ENCODE peak calls at places on chromosomes 5 and 9, in ten cellular contexts. One of them, this sample, is unnamed.

GRCh38 chr9:124399323-124399962 is 15.8 kb downstream of the PSMB7 start:
- DNase-seq in CD8-positive, alpha-beta memory T cell: no peak
- DNase-seq in pancreas: no peak
- DNase-seq in GM23248: peak; percentile 82
- DNase-seq in A673: no peak
- DNase-seq in left ventricle myocardium inferior: peak; percentile 46
- DNase-seq in suprapubic skin: no peak
- DNase-seq in MM.1S: no peak
- DNase-seq in heart left ventricle: peak; percentile 47
- DNase-seq in prostate gland: no peak
- DNase-seq in this sample: no peak

GRCh38 chr5:149940941-149941644 is 3.5 kb downstream of the PDE6A start:
- DNase-seq in CD8-positive, alpha-beta memory T cell: no peak
- DNase-seq in pancreas: no peak
- DNase-seq in GM23248: no peak
- DNase-seq in A673: no peak
- DNase-seq in left ventricle myocardium inferior: no peak
- DNase-seq in suprapubic skin: no peak
- DNase-seq in MM.1S: no peak
- DNase-seq in heart left ventricle: no peak
- DNase-seq in prostate gland: peak; percentile 65
- DNase-seq in this sample: no peak

GRCh38 chr5:133844836-133845235 is 123.6 kb downstream of the C5orf15 start:
- DNase-seq in CD8-positive, alpha-beta memory T cell: no peak
- DNase-seq in pancreas: no peak
- DNase-seq in GM23248: no peak
- DNase-seq in A673: no peak
- DNase-seq in left ventricle myocardium inferior: no peak
- DNase-seq in suprapubic skin: no peak
- DNase-seq in MM.1S: no peak
- DNase-seq in heart left ventricle: no peak
- DNase-seq in prostate gland: no peak
- DNase-seq in this sample: no peak

GRCh38 chr9:87545858-87546257 is 48.2 kb downstream of the DAPK1 start:
- DNase-seq in CD8-positive, alpha-beta memory T cell: no peak
- DNase-seq in pancreas: no peak
- DNase-seq in GM23248: peak; percentile 33
- DNase-seq in A673: no peak
- DNase-seq in left ventricle myocardium inferior: no peak
- DNase-seq in suprapubic skin: no peak
- DNase-seq in MM.1S: no peak
- DNase-seq in heart left ventricle: no peak
- DNase-seq in prostate gland: no peak
- DNase-seq in this sample: no peak

GRCh38 chr5:176895829-176896228 is 3.3 kb downstream of the HK3 start:
- DNase-seq in CD8-positive, alpha-beta memory T cell: no peak
- DNase-seq in pancreas: no peak
- DNase-seq in GM23248: no peak
- DNase-seq in A673: no peak
- DNase-seq in left ventricle myocardium inferior: no peak
- DNase-seq in suprapubic skin: no peak
- DNase-seq in MM.1S: no peak
- DNase-seq in heart left ventricle: no peak
- DNase-seq in prostate gland: peak; percentile 2
- DNase-seq in this sample: no peak

GRCh38 chr9:16029056-16029615 is 476.3 kb downstream of the CCDC171 start:
- DNase-seq in CD8-positive, alpha-beta memory T cell: no peak
- DNase-seq in pancreas: no peak
- DNase-seq in GM23248: peak; percentile 61
- DNase-seq in A673: no peak
- DNase-seq in left ventricle myocardium inferior: no peak
- DNase-seq in suprapubic skin: no peak
- DNase-seq in MM.1S: no peak
- DNase-seq in heart left ventricle: no peak
- DNase-seq in prostate gland: no peak
- DNase-seq in this sample: no peak

GRCh38 chr5:157740211-157740610 is 3.3 kb upstream of the LSM11 start:
- DNase-seq in CD8-positive, alpha-beta memory T cell: no peak
- DNase-seq in pancreas: no peak
- DNase-seq in GM23248: peak; percentile 36
- DNase-seq in A673: no peak
- DNase-seq in left ventricle myocardium inferior: no peak
- DNase-seq in suprapubic skin: no peak
- DNase-seq in MM.1S: peak; percentile 38
- DNase-seq in heart left ventricle: no peak
- DNase-seq in prostate gland: no peak
- DNase-seq in this sample: peak; percentile 27

GRCh38 chr9:77833686-77834429 is 185.7 kb upstream of the GNA14 start:
- DNase-seq in CD8-positive, alpha-beta memory T cell: no peak
- DNase-seq in pancreas: no peak
- DNase-seq in GM23248: peak; percentile 40
- DNase-seq in A673: peak; percentile 51
- DNase-seq in left ventricle myocardium inferior: no peak
- DNase-seq in suprapubic skin: no peak
- DNase-seq in MM.1S: no peak
- DNase-seq in heart left ventricle: no peak
- DNase-seq in prostate gland: no peak
- DNase-seq in this sample: no peak

GRCh38 chr9:137880976-137881530 is 3.5 kb downstream of the CACNA1B start:
- DNase-seq in CD8-positive, alpha-beta memory T cell: no peak
- DNase-seq in pancreas: no peak
- DNase-seq in GM23248: no peak
- DNase-seq in A673: no peak
- DNase-seq in left ventricle myocardium inferior: no peak
- DNase-seq in suprapubic skin: no peak
- DNase-seq in MM.1S: no peak
- DNase-seq in heart left ventricle: no peak
- DNase-seq in prostate gland: no peak
- DNase-seq in this sample: no peak

DNA sequence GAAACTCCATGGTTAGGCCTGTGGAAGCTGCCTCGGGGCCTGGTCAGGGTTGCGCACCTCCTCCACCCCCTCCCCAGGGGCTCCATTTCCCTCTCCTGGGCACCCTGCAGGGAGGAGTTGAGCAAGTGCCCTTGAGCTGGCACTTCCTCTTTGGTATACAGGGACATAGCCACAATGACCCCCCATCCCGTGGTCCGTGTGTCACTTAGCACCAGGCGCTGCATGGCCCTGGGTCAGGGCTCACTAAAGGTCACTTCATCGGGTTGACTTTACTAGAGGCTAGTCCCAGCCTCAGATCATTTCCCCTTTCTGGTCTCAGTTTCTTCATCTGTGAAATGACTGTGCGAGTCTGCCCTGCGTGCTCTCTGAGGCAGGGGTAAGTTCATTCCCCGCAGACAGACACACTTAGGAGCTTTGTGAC is 16.1 kb downstream of the CXXC5 start:
- DNase-seq in CD8-positive, alpha-beta memory T cell: no peak
- DNase-seq in pancreas: peak; percentile 74
- DNase-seq in GM23248: no peak
- DNase-seq in A673: no peak
- DNase-seq in left ventricle myocardium inferior: no peak
- DNase-seq in suprapubic skin: no peak
- DNase-seq in MM.1S: no peak
- DNase-seq in heart left ventricle: no peak
- DNase-seq in prostate gland: no peak
- DNase-seq in this sample: no peak
- H3K4me1 ChIP-seq in CD8-positive, alpha-beta memory T cell: peaks cover 33% of the 10 kb centered on the region
- H3K4me1 ChIP-seq in pancreas: peaks cover 89% of the 10 kb centered on the region
- H3K4me1 ChIP-seq in GM23248: peaks cover 50% of the 10 kb centered on the region
- H3K4me1 ChIP-seq in A673: peaks cover 77% of the 10 kb centered on the region
- H3K4me1 ChIP-seq in left ventricle myocardium inferior: peaks cover 96% of the 10 kb centered on the region
- H3K4me1 ChIP-seq in suprapubic skin: peaks cover 90% of the 10 kb centered on the region
- H3K4me1 ChIP-seq in MM.1S: peaks cover 15% of the 10 kb centered on the region
- H3K4me1 ChIP-seq in heart left ventricle: peaks cover 75% of the 10 kb centered on the region
- H3K4me1 ChIP-seq in prostate gland: peaks cover 37% of the 10 kb centered on the region
- H3K4me1 ChIP-seq in this sample: peaks cover 68% of the 10 kb centered on the region

GRCh38 chr5:39423331-39423751 is 1.4 kb downstream of the DAB2 start:
- DNase-seq in CD8-positive, alpha-beta memory T cell: no peak
- DNase-seq in pancreas: no peak
- DNase-seq in GM23248: peak; percentile 59
- DNase-seq in A673: no peak
- DNase-seq in left ventricle myocardium inferior: peak; percentile 27
- DNase-seq in suprapubic skin: no peak
- DNase-seq in MM.1S: no peak
- DNase-seq in heart left ventricle: peak; percentile 23
- DNase-seq in prostate gland: no peak
- DNase-seq in this sample: no peak

GRCh38 chr5:39419830-39420229 is 5.0 kb downstream of the DAB2 start:
- DNase-seq in CD8-positive, alpha-beta memory T cell: no peak
- DNase-seq in pancreas: no peak
- DNase-seq in GM23248: peak; percentile 46
- DNase-seq in A673: no peak
- DNase-seq in left ventricle myocardium inferior: no peak
- DNase-seq in suprapubic skin: no peak
- DNase-seq in MM.1S: no peak
- DNase-seq in heart left ventricle: no peak
- DNase-seq in prostate gland: no peak
- DNase-seq in this sample: no peak

GRCh38 chr5:39420482-39421145 is 4.2 kb downstream of the DAB2 start:
- DNase-seq in CD8-positive, alpha-beta memory T cell: no peak
- DNase-seq in pancreas: no peak
- DNase-seq in GM23248: peak; percentile 91
- DNase-seq in A673: peak; percentile 72
- DNase-seq in left ventricle myocardium inferior: peak; percentile 69
- DNase-seq in suprapubic skin: peak; percentile 87
- DNase-seq in MM.1S: no peak
- DNase-seq in heart left ventricle: peak; percentile 83
- DNase-seq in prostate gland: no peak
- DNase-seq in this sample: no peak

GRCh38 chr5:39422886-39423285 is 1.9 kb downstream of the DAB2 start:
- DNase-seq in CD8-positive, alpha-beta memory T cell: no peak
- DNase-seq in pancreas: no peak
- DNase-seq in GM23248: no peak
- DNase-seq in A673: no peak
- DNase-seq in left ventricle myocardium inferior: no peak
- DNase-seq in suprapubic skin: no peak
- DNase-seq in MM.1S: no peak
- DNase-seq in heart left ventricle: no peak
- DNase-seq in prostate gland: no peak
- DNase-seq in this sample: no peak

DNA sequence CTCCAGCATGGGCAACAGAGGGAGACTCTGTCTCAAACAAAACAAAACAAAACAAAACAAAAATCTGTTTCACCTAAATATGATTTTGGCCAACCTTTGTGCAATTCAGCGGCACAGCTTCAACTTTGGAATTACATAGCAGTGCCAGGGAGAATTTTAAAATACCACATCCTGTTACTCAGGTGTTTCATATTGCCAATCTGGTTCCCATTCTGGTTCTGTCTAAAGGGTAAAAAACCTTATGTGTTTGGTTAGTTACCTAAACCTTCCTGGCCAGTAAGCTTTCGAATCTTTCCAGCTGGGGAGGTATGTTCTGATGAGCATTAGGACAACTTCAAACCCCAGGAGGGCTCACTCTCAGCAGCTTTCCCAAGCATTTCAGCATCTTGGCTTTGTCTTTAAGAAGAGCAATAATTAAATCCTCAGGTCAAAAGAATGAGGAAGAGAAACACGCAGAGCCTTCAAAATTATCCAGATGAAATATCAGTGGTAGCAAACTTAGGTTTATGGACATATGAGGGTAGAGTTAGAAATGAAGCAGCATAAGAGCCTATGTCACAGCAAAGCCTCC is 2.7 kb downstream of the DAB2 start:
- DNase-seq in CD8-positive, alpha-beta memory T cell: no peak
- DNase-seq in pancreas: no peak
- DNase-seq in GM23248: no peak
- DNase-seq in A673: no peak
- DNase-seq in left ventricle myocardium inferior: no peak
- DNase-seq in suprapubic skin: no peak
- DNase-seq in MM.1S: no peak
- DNase-seq in heart left ventricle: no peak
- DNase-seq in prostate gland: no peak
- DNase-seq in this sample: no peak
- H3K4me1 ChIP-seq in CD8-positive, alpha-beta memory T cell: peaks cover 4% of the 10 kb centered on the region
- H3K4me1 ChIP-seq in pancreas: peaks cover 7% of the 10 kb centered on the region
- H3K4me1 ChIP-seq in GM23248: peaks cover 52% of the 10 kb centered on the region
- H3K4me1 ChIP-seq in A673: peaks cover 46% of the 10 kb centered on the region
- H3K4me1 ChIP-seq in left ventricle myocardium inferior: peaks cover 83% of the 10 kb centered on the region
- H3K4me1 ChIP-seq in suprapubic skin: peaks cover 57% of the 10 kb centered on the region
- H3K4me1 ChIP-seq in MM.1S: no peaks in the 10 kb centered on the region
- H3K4me1 ChIP-seq in heart left ventricle: no peaks in the 10 kb centered on the region
- H3K4me1 ChIP-seq in prostate gland: no peaks in the 10 kb centered on the region
- H3K4me1 ChIP-seq in this sample: peaks cover 2% of the 10 kb centered on the region

DNA sequence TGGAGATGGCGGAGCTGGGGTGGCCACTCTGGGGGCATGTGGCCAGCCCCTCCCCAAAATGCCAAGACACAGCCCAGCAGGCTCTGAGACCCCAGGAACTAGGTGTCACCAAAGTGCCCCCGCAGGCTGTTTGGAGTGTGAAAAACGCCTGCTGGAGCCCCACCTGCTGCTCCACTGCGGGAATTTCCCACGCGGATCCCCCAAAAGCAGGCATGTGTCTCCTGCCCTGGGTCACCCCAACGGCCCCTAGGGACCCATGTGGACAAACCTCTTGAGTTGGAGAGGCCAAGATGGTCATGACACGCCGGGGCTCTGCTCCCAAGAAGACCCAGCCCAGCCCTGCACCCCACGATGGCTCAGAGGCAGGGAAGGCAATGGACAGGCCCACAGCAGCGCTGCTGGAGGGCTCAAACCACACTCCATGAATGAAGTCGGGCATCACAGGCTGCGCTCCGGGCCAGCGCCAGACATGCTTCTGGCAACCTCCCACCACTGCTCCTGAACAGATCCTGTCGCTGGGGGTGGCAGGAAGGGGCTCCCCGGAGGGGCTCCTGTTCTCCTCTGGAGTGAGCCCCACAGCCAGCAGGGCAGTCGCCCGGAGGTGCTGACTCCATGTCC is 15.3 kb downstream of the NOTCH1 start:
- DNase-seq in CD8-positive, alpha-beta memory T cell: no peak
- DNase-seq in pancreas: no peak
- DNase-seq in GM23248: no peak
- DNase-seq in A673: no peak
- DNase-seq in left ventricle myocardium inferior: no peak
- DNase-seq in suprapubic skin: no peak
- DNase-seq in MM.1S: no peak
- DNase-seq in heart left ventricle: no peak
- DNase-seq in prostate gland: no peak
- DNase-seq in this sample: no peak
- H3K4me1 ChIP-seq in CD8-positive, alpha-beta memory T cell: peaks cover 63% of the 10 kb centered on the region
- H3K4me1 ChIP-seq in pancreas: peaks cover 20% of the 10 kb centered on the region
- H3K4me1 ChIP-seq in GM23248: no peaks in the 10 kb centered on the region
- H3K4me1 ChIP-seq in A673: peaks cover 14% of the 10 kb centered on the region
- H3K4me1 ChIP-seq in left ventricle myocardium inferior: peaks cover 95% of the 10 kb centered on the region
- H3K4me1 ChIP-seq in suprapubic skin: peaks cover 93% of the 10 kb centered on the region
- H3K4me1 ChIP-seq in MM.1S: no peaks in the 10 kb centered on the region
- H3K4me1 ChIP-seq in heart left ventricle: peaks cover 55% of the 10 kb centered on the region
- H3K4me1 ChIP-seq in prostate gland: no peaks in the 10 kb centered on the region
- H3K4me1 ChIP-seq in this sample: peaks cover 11% of the 10 kb centered on the region

DNA sequence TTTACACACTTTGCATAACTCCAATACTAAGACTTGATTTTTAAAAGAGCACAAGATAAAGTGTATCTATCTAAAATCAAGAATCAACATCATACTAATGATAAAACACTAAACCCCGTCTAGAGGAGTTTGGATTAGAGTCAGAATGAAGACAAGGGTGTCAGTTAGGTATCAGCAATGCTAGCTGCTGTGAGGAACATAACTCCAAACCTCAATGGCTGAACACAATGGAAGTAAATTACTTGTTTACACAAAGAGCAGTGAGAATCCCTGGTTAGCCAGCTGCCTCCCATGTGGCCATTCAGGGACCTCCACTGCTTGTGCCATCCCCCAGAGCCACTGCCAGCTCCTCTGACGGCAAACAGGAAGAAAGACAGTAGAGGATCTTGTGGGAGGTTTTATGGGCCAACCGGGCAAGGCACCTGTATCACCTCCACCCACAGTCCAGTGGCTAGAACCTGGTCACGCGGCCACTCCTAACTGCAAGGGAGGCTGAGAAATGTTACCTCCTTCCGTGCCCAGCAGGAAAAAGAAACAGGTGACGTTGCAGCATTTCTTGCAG is 24.0 kb upstream of the GRHPR start:
- DNase-seq in CD8-positive, alpha-beta memory T cell: no peak
- DNase-seq in pancreas: no peak
- DNase-seq in GM23248: no peak
- DNase-seq in A673: no peak
- DNase-seq in left ventricle myocardium inferior: no peak
- DNase-seq in suprapubic skin: no peak
- DNase-seq in MM.1S: no peak
- DNase-seq in heart left ventricle: no peak
- DNase-seq in prostate gland: no peak
- DNase-seq in this sample: no peak
- H3K4me1 ChIP-seq in CD8-positive, alpha-beta memory T cell: no peaks in the 10 kb centered on the region
- H3K4me1 ChIP-seq in pancreas: no peaks in the 10 kb centered on the region
- H3K4me1 ChIP-seq in GM23248: no peaks in the 10 kb centered on the region
- H3K4me1 ChIP-seq in A673: no peaks in the 10 kb centered on the region
- H3K4me1 ChIP-seq in left ventricle myocardium inferior: no peaks in the 10 kb centered on the region
- H3K4me1 ChIP-seq in suprapubic skin: no peaks in the 10 kb centered on the region
- H3K4me1 ChIP-seq in MM.1S: no peaks in the 10 kb centered on the region
- H3K4me1 ChIP-seq in heart left ventricle: no peaks in the 10 kb centered on the region
- H3K4me1 ChIP-seq in prostate gland: no peaks in the 10 kb centered on the region
- H3K4me1 ChIP-seq in this sample: no peaks in the 10 kb centered on the region